ENCODE peak calls at places on chromosomes 7 and 10, in seven cellular contexts. One of them, this sample, is unnamed.

GRCh38 chr10:6707329-6707728 is 127.3 kb upstream of the PRKCQ start:
- DNase-seq in HT-29: no peak
- DNase-seq in tibial artery: no peak
- DNase-seq in activated CD4-positive, alpha-beta T cell treated with anti-CD3 and anti-CD28 coated beads, Interleukin-2, amount 10 ng/mL, durations not matched to agents 7 days and 5 days: no peak
- DNase-seq in psoas muscle: no peak
- DNase-seq in H7: peak; percentile 11
- DNase-seq in A549: no peak
- DNase-seq in this sample: no peak

GRCh38 chr10:30709229-30709628 is 79.7 kb upstream of the LYZL2 start:
- DNase-seq in HT-29: no peak
- DNase-seq in tibial artery: no peak
- DNase-seq in activated CD4-positive, alpha-beta T cell treated with anti-CD3 and anti-CD28 coated beads, Interleukin-2, amount 10 ng/mL, durations not matched to agents 7 days and 5 days: no peak
- DNase-seq in psoas muscle: no peak
- DNase-seq in H7: peak; percentile 32
- DNase-seq in A549: no peak
- DNase-seq in this sample: no peak

GRCh38 chr7:148058092-148058491 is 532.5 kb upstream of the C7orf33 start:
- DNase-seq in HT-29: no peak
- DNase-seq in tibial artery: no peak
- DNase-seq in activated CD4-positive, alpha-beta T cell treated with anti-CD3 and anti-CD28 coated beads, Interleukin-2, amount 10 ng/mL, durations not matched to agents 7 days and 5 days: no peak
- DNase-seq in psoas muscle: no peak
- DNase-seq in H7: peak; percentile 2
- DNase-seq in A549: no peak
- DNase-seq in this sample: no peak

GRCh38 chr7:43480581-43480980 is 102.3 kb upstream of the STK17A start:
- DNase-seq in HT-29: no peak
- DNase-seq in tibial artery: no peak
- DNase-seq in activated CD4-positive, alpha-beta T cell treated with anti-CD3 and anti-CD28 coated beads, Interleukin-2, amount 10 ng/mL, durations not matched to agents 7 days and 5 days: no peak
- DNase-seq in psoas muscle: no peak
- DNase-seq in H7: no peak
- DNase-seq in A549: no peak
- DNase-seq in this sample: no peak

GRCh38 chr10:5498791-5499492 is 428 bp downstream of the CALML5 start:
- DNase-seq in HT-29: no peak
- DNase-seq in tibial artery: no peak
- DNase-seq in activated CD4-positive, alpha-beta T cell treated with anti-CD3 and anti-CD28 coated beads, Interleukin-2, amount 10 ng/mL, durations not matched to agents 7 days and 5 days: no peak
- DNase-seq in psoas muscle: no peak
- DNase-seq in H7: no peak
- DNase-seq in A549: no peak
- DNase-seq in this sample: peak; percentile 12

GRCh38 chr10:112842832-112843360 is 107.2 kb upstream of the TCF7L2 start:
- DNase-seq in HT-29: peak; percentile 70
- DNase-seq in tibial artery: no peak
- DNase-seq in activated CD4-positive, alpha-beta T cell treated with anti-CD3 and anti-CD28 coated beads, Interleukin-2, amount 10 ng/mL, durations not matched to agents 7 days and 5 days: no peak
- DNase-seq in psoas muscle: no peak
- DNase-seq in H7: no peak
- DNase-seq in A549: no peak
- DNase-seq in this sample: no peak

GRCh38 chr10:44186150-44186549 is 198.7 kb downstream of the CXCL12 start:
- DNase-seq in HT-29: no peak
- DNase-seq in tibial artery: no peak
- DNase-seq in activated CD4-positive, alpha-beta T cell treated with anti-CD3 and anti-CD28 coated beads, Interleukin-2, amount 10 ng/mL, durations not matched to agents 7 days and 5 days: no peak
- DNase-seq in psoas muscle: no peak
- DNase-seq in H7: no peak
- DNase-seq in A549: no peak
- DNase-seq in this sample: no peak

GRCh38 chr7:102432476-102433318 is 678 bp upstream of the ORAI2 start:
- DNase-seq in HT-29: no peak
- DNase-seq in tibial artery: no peak
- DNase-seq in activated CD4-positive, alpha-beta T cell treated with anti-CD3 and anti-CD28 coated beads, Interleukin-2, amount 10 ng/mL, durations not matched to agents 7 days and 5 days: peak; percentile 17
- DNase-seq in psoas muscle: no peak
- DNase-seq in H7: no peak
- DNase-seq in A549: no peak
- DNase-seq in this sample: no peak

GRCh38 chr7:47635091-47636090 is 53.5 kb upstream of the TNS3 start:
- DNase-seq in HT-29: peak; percentile 70
- DNase-seq in tibial artery: peak; percentile 57
- DNase-seq in activated CD4-positive, alpha-beta T cell treated with anti-CD3 and anti-CD28 coated beads, Interleukin-2, amount 10 ng/mL, durations not matched to agents 7 days and 5 days: no peak
- DNase-seq in psoas muscle: no peak
- DNase-seq in H7: peak; percentile 78
- DNase-seq in A549: peak; percentile 73
- DNase-seq in this sample: peak; percentile 31

GRCh38 chr7:816751-817671 is 15.3 kb upstream of the SUN1 start:
- DNase-seq in HT-29: peak; percentile 65
- DNase-seq in tibial artery: no peak
- DNase-seq in activated CD4-positive, alpha-beta T cell treated with anti-CD3 and anti-CD28 coated beads, Interleukin-2, amount 10 ng/mL, durations not matched to agents 7 days and 5 days: peak; percentile 39
- DNase-seq in psoas muscle: no peak
- DNase-seq in H7: peak; percentile 72
- DNase-seq in A549: peak; percentile 28
- DNase-seq in this sample: no peak

GRCh38 chr7:41828911-41829310 is 126.0 kb upstream of the INHBA start:
- DNase-seq in HT-29: no peak
- DNase-seq in tibial artery: no peak
- DNase-seq in activated CD4-positive, alpha-beta T cell treated with anti-CD3 and anti-CD28 coated beads, Interleukin-2, amount 10 ng/mL, durations not matched to agents 7 days and 5 days: no peak
- DNase-seq in psoas muscle: no peak
- DNase-seq in H7: no peak
- DNase-seq in A549: no peak
- DNase-seq in this sample: no peak

GRCh38 chr10:71277914-71278665 is 41.0 kb upstream of the SLC29A3 start:
- DNase-seq in HT-29: no peak
- DNase-seq in tibial artery: no peak
- DNase-seq in activated CD4-positive, alpha-beta T cell treated with anti-CD3 and anti-CD28 coated beads, Interleukin-2, amount 10 ng/mL, durations not matched to agents 7 days and 5 days: no peak
- DNase-seq in psoas muscle: no peak
- DNase-seq in H7: no peak
- DNase-seq in A549: no peak
- DNase-seq in this sample: no peak

GRCh38 chr10:135601-136464 is 578 bp downstream of the ZMYND11 start:
- DNase-seq in HT-29: peak; percentile 60
- DNase-seq in tibial artery: peak; percentile 62
- DNase-seq in activated CD4-positive, alpha-beta T cell treated with anti-CD3 and anti-CD28 coated beads, Interleukin-2, amount 10 ng/mL, durations not matched to agents 7 days and 5 days: peak; percentile 63
- DNase-seq in psoas muscle: peak; percentile 70
- DNase-seq in H7: peak; percentile 76
- DNase-seq in A549: peak; percentile 58
- DNase-seq in this sample: peak; percentile 69

GRCh38 chr7:4000139-4000538 is 682.0 kb upstream of the FOXK1 start:
- DNase-seq in HT-29: peak; percentile 7
- DNase-seq in tibial artery: no peak
- DNase-seq in activated CD4-positive, alpha-beta T cell treated with anti-CD3 and anti-CD28 coated beads, Interleukin-2, amount 10 ng/mL, durations not matched to agents 7 days and 5 days: no peak
- DNase-seq in psoas muscle: no peak
- DNase-seq in H7: peak; percentile 55
- DNase-seq in A549: peak; percentile 8
- DNase-seq in this sample: no peak

GRCh38 chr7:50852901-50853300 is 70.2 kb upstream of the GRB10 start:
- DNase-seq in HT-29: no peak
- DNase-seq in tibial artery: no peak
- DNase-seq in activated CD4-positive, alpha-beta T cell treated with anti-CD3 and anti-CD28 coated beads, Interleukin-2, amount 10 ng/mL, durations not matched to agents 7 days and 5 days: no peak
- DNase-seq in psoas muscle: no peak
- DNase-seq in H7: no peak
- DNase-seq in A549: no peak
- DNase-seq in this sample: no peak

GRCh38 chr7:35725280-35725680 is 30.3 kb upstream of the HERPUD2 start:
- DNase-seq in HT-29: no peak
- DNase-seq in tibial artery: no peak
- DNase-seq in activated CD4-positive, alpha-beta T cell treated with anti-CD3 and anti-CD28 coated beads, Interleukin-2, amount 10 ng/mL, durations not matched to agents 7 days and 5 days: peak; percentile 76
- DNase-seq in psoas muscle: no peak
- DNase-seq in H7: no peak
- DNase-seq in A549: no peak
- DNase-seq in this sample: no peak

GRCh38 chr10:18472977-18473376 is 178.4 kb downstream of the NSUN6 start:
- DNase-seq in HT-29: peak; percentile 26
- DNase-seq in tibial artery: no peak
- DNase-seq in activated CD4-positive, alpha-beta T cell treated with anti-CD3 and anti-CD28 coated beads, Interleukin-2, amount 10 ng/mL, durations not matched to agents 7 days and 5 days: no peak
- DNase-seq in psoas muscle: no peak
- DNase-seq in H7: no peak
- DNase-seq in A549: no peak
- DNase-seq in this sample: no peak

GRCh38 chr10:17001961-17002749 is 127.5 kb downstream of the CUBN start:
- DNase-seq in HT-29: no peak
- DNase-seq in tibial artery: peak; percentile 55
- DNase-seq in activated CD4-positive, alpha-beta T cell treated with anti-CD3 and anti-CD28 coated beads, Interleukin-2, amount 10 ng/mL, durations not matched to agents 7 days and 5 days: peak; percentile 50
- DNase-seq in psoas muscle: peak; percentile 38
- DNase-seq in H7: no peak
- DNase-seq in A549: no peak
- DNase-seq in this sample: no peak

GRCh38 chr10:16439294-16439693 is 2.5 kb downstream of the PTER start:
- DNase-seq in HT-29: no peak
- DNase-seq in tibial artery: no peak
- DNase-seq in activated CD4-positive, alpha-beta T cell treated with anti-CD3 and anti-CD28 coated beads, Interleukin-2, amount 10 ng/mL, durations not matched to agents 7 days and 5 days: no peak
- DNase-seq in psoas muscle: no peak
- DNase-seq in H7: no peak
- DNase-seq in A549: no peak
- DNase-seq in this sample: no peak

GRCh38 chr10:54065106-54065505 is 735.9 kb downstream of the PCDH15 start:
- DNase-seq in HT-29: no peak
- DNase-seq in tibial artery: no peak
- DNase-seq in activated CD4-positive, alpha-beta T cell treated with anti-CD3 and anti-CD28 coated beads, Interleukin-2, amount 10 ng/mL, durations not matched to agents 7 days and 5 days: no peak
- DNase-seq in psoas muscle: no peak
- DNase-seq in H7: no peak
- DNase-seq in A549: no peak
- DNase-seq in this sample: no peak

GRCh38 chr7:45657136-45657889 is 83.1 kb downstream of the ADCY1 start:
- DNase-seq in HT-29: no peak
- DNase-seq in tibial artery: no peak
- DNase-seq in activated CD4-positive, alpha-beta T cell treated with anti-CD3 and anti-CD28 coated beads, Interleukin-2, amount 10 ng/mL, durations not matched to agents 7 days and 5 days: no peak
- DNase-seq in psoas muscle: no peak
- DNase-seq in H7: no peak
- DNase-seq in A549: no peak
- DNase-seq in this sample: no peak

GRCh38 chr7:148905093-148905666 is 21.1 kb upstream of the EZH2 start:
- DNase-seq in HT-29: no peak
- DNase-seq in tibial artery: no peak
- DNase-seq in activated CD4-positive, alpha-beta T cell treated with anti-CD3 and anti-CD28 coated beads, Interleukin-2, amount 10 ng/mL, durations not matched to agents 7 days and 5 days: no peak
- DNase-seq in psoas muscle: no peak
- DNase-seq in H7: peak; percentile 64
- DNase-seq in A549: no peak
- DNase-seq in this sample: peak; percentile 55

GRCh38 chr10:124534231-124534798 is 72.7 kb downstream of the LHPP start:
- DNase-seq in HT-29: no peak
- DNase-seq in tibial artery: peak; percentile 38
- DNase-seq in activated CD4-positive, alpha-beta T cell treated with anti-CD3 and anti-CD28 coated beads, Interleukin-2, amount 10 ng/mL, durations not matched to agents 7 days and 5 days: peak; percentile 46
- DNase-seq in psoas muscle: no peak
- DNase-seq in H7: peak; percentile 85
- DNase-seq in A549: no peak
- DNase-seq in this sample: peak; percentile 58

GRCh38 chr7:131619336-131620305 is 63.2 kb upstream of the PODXL start:
- DNase-seq in HT-29: no peak
- DNase-seq in tibial artery: no peak
- DNase-seq in activated CD4-positive, alpha-beta T cell treated with anti-CD3 and anti-CD28 coated beads, Interleukin-2, amount 10 ng/mL, durations not matched to agents 7 days and 5 days: no peak
- DNase-seq in psoas muscle: no peak
- DNase-seq in H7: no peak
- DNase-seq in A549: no peak
- DNase-seq in this sample: no peak

GRCh38 chr10:51696251-51696650 is 3.1 kb downstream of the CSTF2T start:
- DNase-seq in HT-29: no peak
- DNase-seq in tibial artery: no peak
- DNase-seq in activated CD4-positive, alpha-beta T cell treated with anti-CD3 and anti-CD28 coated beads, Interleukin-2, amount 10 ng/mL, durations not matched to agents 7 days and 5 days: no peak
- DNase-seq in psoas muscle: no peak
- DNase-seq in H7: no peak
- DNase-seq in A549: no peak
- DNase-seq in this sample: no peak

GRCh38 chr7:55191926-55192692 is 173.0 kb upstream of the LANCL2 start:
- DNase-seq in HT-29: no peak
- DNase-seq in tibial artery: no peak
- DNase-seq in activated CD4-positive, alpha-beta T cell treated with anti-CD3 and anti-CD28 coated beads, Interleukin-2, amount 10 ng/mL, durations not matched to agents 7 days and 5 days: no peak
- DNase-seq in psoas muscle: no peak
- DNase-seq in H7: peak; percentile 74
- DNase-seq in A549: no peak
- DNase-seq in this sample: peak; percentile 58

GRCh38 chr10:77846718-77847311 is 79.7 kb downstream of the DLG5 start:
- DNase-seq in HT-29: peak; percentile 82
- DNase-seq in tibial artery: peak; percentile 74
- DNase-seq in activated CD4-positive, alpha-beta T cell treated with anti-CD3 and anti-CD28 coated beads, Interleukin-2, amount 10 ng/mL, durations not matched to agents 7 days and 5 days: peak; percentile 66
- DNase-seq in psoas muscle: peak; percentile 77
- DNase-seq in H7: peak; percentile 88
- DNase-seq in A549: peak; percentile 73
- DNase-seq in this sample: peak; percentile 90

GRCh38 chr7:127389321-127389720 is 3.2 kb downstream of the ZNF800 start:
- DNase-seq in HT-29: no peak
- DNase-seq in tibial artery: no peak
- DNase-seq in activated CD4-positive, alpha-beta T cell treated with anti-CD3 and anti-CD28 coated beads, Interleukin-2, amount 10 ng/mL, durations not matched to agents 7 days and 5 days: no peak
- DNase-seq in psoas muscle: no peak
- DNase-seq in H7: no peak
- DNase-seq in A549: no peak
- DNase-seq in this sample: no peak

GRCh38 chr10:78033623-78034470 is at the start of gene RPS24:
- DNase-seq in HT-29: peak; percentile 98
- DNase-seq in tibial artery: peak; percentile 96
- DNase-seq in activated CD4-positive, alpha-beta T cell treated with anti-CD3 and anti-CD28 coated beads, Interleukin-2, amount 10 ng/mL, durations not matched to agents 7 days and 5 days: peak; percentile 96
- DNase-seq in psoas muscle: peak; percentile 94
- DNase-seq in H7: peak; percentile 95
- DNase-seq in A549: peak; percentile 95
- DNase-seq in this sample: peak; percentile 93

GRCh38 chr10:33132626-33133025 is 174.6 kb upstream of the ITGB1 start:
- DNase-seq in HT-29: no peak
- DNase-seq in tibial artery: no peak
- DNase-seq in activated CD4-positive, alpha-beta T cell treated with anti-CD3 and anti-CD28 coated beads, Interleukin-2, amount 10 ng/mL, durations not matched to agents 7 days and 5 days: peak; percentile 52
- DNase-seq in psoas muscle: no peak
- DNase-seq in H7: peak; percentile 43
- DNase-seq in A549: no peak
- DNase-seq in this sample: no peak

GRCh38 chr10:79139124-79139835 is 70.5 kb downstream of the ZMIZ1 start:
- DNase-seq in HT-29: no peak
- DNase-seq in tibial artery: peak; percentile 77
- DNase-seq in activated CD4-positive, alpha-beta T cell treated with anti-CD3 and anti-CD28 coated beads, Interleukin-2, amount 10 ng/mL, durations not matched to agents 7 days and 5 days: no peak
- DNase-seq in psoas muscle: peak; percentile 75
- DNase-seq in H7: no peak
- DNase-seq in A549: no peak
- DNase-seq in this sample: no peak

GRCh38 chr7:925601-926000 is 28.9 kb downstream of the ADAP1 start:
- DNase-seq in HT-29: peak; percentile 91
- DNase-seq in tibial artery: peak; percentile 28
- DNase-seq in activated CD4-positive, alpha-beta T cell treated with anti-CD3 and anti-CD28 coated beads, Interleukin-2, amount 10 ng/mL, durations not matched to agents 7 days and 5 days: no peak
- DNase-seq in psoas muscle: no peak
- DNase-seq in H7: no peak
- DNase-seq in A549: no peak
- DNase-seq in this sample: peak; percentile 11

GRCh38 chr7:1251796-1252542 is 19.3 kb downstream of the UNCX start:
- DNase-seq in HT-29: no peak
- DNase-seq in tibial artery: no peak
- DNase-seq in activated CD4-positive, alpha-beta T cell treated with anti-CD3 and anti-CD28 coated beads, Interleukin-2, amount 10 ng/mL, durations not matched to agents 7 days and 5 days: no peak
- DNase-seq in psoas muscle: peak; percentile 5
- DNase-seq in H7: no peak
- DNase-seq in A549: no peak
- DNase-seq in this sample: peak; percentile 31

GRCh38 chr10:58802047-58802446 is 289.4 kb downstream of the BICC1 start:
- DNase-seq in HT-29: no peak
- DNase-seq in tibial artery: no peak
- DNase-seq in activated CD4-positive, alpha-beta T cell treated with anti-CD3 and anti-CD28 coated beads, Interleukin-2, amount 10 ng/mL, durations not matched to agents 7 days and 5 days: no peak
- DNase-seq in psoas muscle: no peak
- DNase-seq in H7: no peak
- DNase-seq in A549: no peak
- DNase-seq in this sample: no peak

GRCh38 chr7:27091125-27091524 is 4.7 kb downstream of the HOXA1 start:
- DNase-seq in HT-29: peak; percentile 58
- DNase-seq in tibial artery: no peak
- DNase-seq in activated CD4-positive, alpha-beta T cell treated with anti-CD3 and anti-CD28 coated beads, Interleukin-2, amount 10 ng/mL, durations not matched to agents 7 days and 5 days: no peak
- DNase-seq in psoas muscle: no peak
- DNase-seq in H7: no peak
- DNase-seq in A549: no peak
- DNase-seq in this sample: no peak

This sample was measured in glutamatergic neuron.